ENCODE peak calls at places on chromosomes 6 and 20, in five cellular contexts. S is stimulated activated CD4-positive, alpha-beta T cell treated with anti-CD3 and anti-CD28 coated beads, Interleukin-4, amount 100 ng/mL, for 48 hours; E is lower leg skin; B is right cardiac atrium; K is astrocyte of the spinal cord. R is an unnamed sample.

GRCh38 chr20:11389188-11389587 is 528.5 kb upstream of the BTBD3 start:
- DNase-seq in S (no peak), K (no peak), E (no peak), B (no peak), R (no peak)

GRCh38 chr6:5995705-5996686 is 10.7 kb downstream of the NRN1 start:
- DNase-seq in B (peak), K (peak), S (no peak), E (peak), R (no peak)

GRCh38 chr20:371755-372542 is 8.6 kb upstream of the TRIB3 start:
- DNase-seq in E (no peak), S (no peak), B (peak), K (peak), R (peak)

GRCh38 chr20:51378171-51378928 is 164.2 kb downstream of the NFATC2 start:
- DNase-seq in S (no peak), E (no peak), K (no peak), B (no peak), R (no peak)

GRCh38 chr6:132530293-132530974 is 7.6 kb upstream of the TAAR9 start:
- DNase-seq in S (peak), K (peak), E (no peak), B (peak), R (peak)

GRCh38 chr6:36771145-36771544 is 68.1 kb downstream of the CPNE5 start:
- DNase-seq in E (no peak), K (no peak), S (no peak), B (no peak), R (no peak)

GRCh38 chr6:2658788-2659187 is 91.9 kb downstream of the MYLK4 start:
- DNase-seq in E (no peak), B (no peak), S (no peak), K (peak), R (no peak)

GRCh38 chr6:133243723-133244122 is 2.6 kb downstream of the EYA4 start:
- DNase-seq in E (no peak), B (no peak), S (no peak), K (peak), R (no peak)

GRCh38 chr20:12177657-12178293 is 260.1 kb downstream of the BTBD3 start:
- DNase-seq in B (no peak), K (no peak), E (no peak), S (no peak), R (no peak)

GRCh38 chr6:133241088-133241900 is at the start of gene EYA4:
- DNase-seq in K (peak), E (no peak), B (peak), S (no peak), R (no peak)

GRCh38 chr20:17958326-17959256 is 10.0 kb downstream of the SNX5 start:
- DNase-seq in K (peak), E (no peak), S (no peak), B (no peak), R (peak)

GRCh38 chr20:34397096-34397495 is 34.0 kb downstream of the ITCH start:
- DNase-seq in E (no peak), S (no peak), B (no peak), K (no peak), R (no peak)

GRCh38 chr6:2809015-2809414 is 32.6 kb downstream of the SERPINB1 start:
- DNase-seq in K (no peak), S (no peak), B (no peak), E (no peak), R (no peak)

GRCh38 chr20:671252-672030 is 4.2 kb downstream of the SCRT2 start:
- DNase-seq in K (no peak), E (no peak), S (no peak), B (no peak), R (peak)

GRCh38 chr6:166023273-166023989 is 144.2 kb downstream of the TBXT start:
- DNase-seq in K (no peak), S (no peak), E (no peak), B (no peak), R (no peak)

GRCh38 chr6:137489410-137490371 is 4.5 kb downstream of the OLIG3 start:
- DNase-seq in E (no peak), K (no peak), S (no peak), B (no peak), R (no peak)

GRCh38 chr6:125267806-125268523 is 33.8 kb downstream of the HDDC2 start:
- DNase-seq in E (no peak), B (no peak), S (no peak), K (no peak), R (no peak)

GRCh38 chr6:157647261-157647915 is 175.7 kb upstream of the SNX9 start:
- DNase-seq in K (no peak), B (no peak), S (no peak), E (no peak), R (no peak)

GRCh38 chr6:215335-216034 is 76.8 kb upstream of the DUSP22 start:
- DNase-seq in B (peak), S (peak), K (peak), E (peak), R (no peak)

GRCh38 chr20:61385316-61385715 is 133.3 kb downstream of the CDH4 start:
- DNase-seq in S (no peak), B (no peak), K (no peak), E (no peak), R (no peak)

R was measured in CMK.